ENCODE peak calls at places on chromosomes 4 and X, in seven cellular contexts. I is dermis blood vessel endothelial cell, D is ureter, W is SJSA1, K is left colon, V is A172, U is iPS-NIHi11. A is an unnamed sample.
A peak's percentile ranks its signal among the peaks of the same experiment; 100 is the strongest.

GRCh38 chrX:47515941-47516649 is 33.1 kb upstream of the ZNF41 start:
- DNase-seq in I (no peak), D (no peak), W (no peak), K (no peak), V (peak; percentile 78), U (no peak), A (no peak)

GRCh38 chr4:33882246-33882990 is 2361.9 kb downstream of the ARAP2 start:
- DNase-seq in I (no peak), D (no peak), W (no peak), K (no peak), V (peak; percentile 26), U (no peak), A (no peak)

GRCh38 chr4:962231-963208 is 10.8 kb downstream of the DGKQ start:
- DNase-seq in I (no peak), D (no peak), W (no peak), K (peak; percentile 87), V (no peak), U (no peak), A (no peak)

GRCh38 chrX:150573702-150574101 is 5.3 kb downstream of the MTM1 start:
- DNase-seq in I (no peak), D (no peak), W (no peak), K (peak; percentile 44), V (no peak), U (no peak), A (no peak)

GRCh38 chr4:144709159-144709558 is 63.2 kb downstream of the HHIP start:
- DNase-seq in I (peak; percentile 89), D (no peak), W (peak; percentile 96), K (no peak), V (peak; percentile 90), U (peak; percentile 7), A (peak; percentile 97)

GRCh38 chr4:83793481-83793880 is 257.6 kb downstream of the GPAT3 start:
- DNase-seq in I (no peak), D (no peak), W (no peak), K (no peak), V (no peak), U (no peak), A (no peak)

GRCh38 chr4:37765741-37766140 is 60.7 kb upstream of the PGM2 start:
- DNase-seq in I (no peak), D (no peak), W (no peak), K (no peak), V (peak; percentile 4), U (no peak), A (no peak)

GRCh38 chr4:11741190-11741652 is 312.5 kb upstream of the HS3ST1 start:
- DNase-seq in I (peak; percentile 56), D (no peak), W (no peak), K (no peak), V (no peak), U (no peak), A (no peak)

GRCh38 chr4:80207172-80207583 is 9.9 kb downstream of the PRDM8 start:
- DNase-seq in I (no peak), D (no peak), W (no peak), K (no peak), V (no peak), U (no peak), A (no peak)

GRCh38 chr4:163378661-163379060 is 35.0 kb downstream of the NPY5R start:
- DNase-seq in I (no peak), D (no peak), W (no peak), K (no peak), V (no peak), U (no peak), A (peak; percentile 84)

GRCh38 chrX:136941396-136942337 is 61.1 kb upstream of the RBMX start:
- DNase-seq in I (no peak), D (no peak), W (no peak), K (no peak), V (no peak), U (no peak), A (no peak)

GRCh38 chr4:79241846-79242245 is 84.0 kb downstream of the NAA11 start:
- DNase-seq in I (no peak), D (no peak), W (peak; percentile 1), K (no peak), V (peak; percentile 42), U (peak; percentile 22), A (peak; percentile 22)

GRCh38 chr4:11393551-11393950 is 35.1 kb downstream of the HS3ST1 start:
- DNase-seq in I (no peak), D (no peak), W (no peak), K (no peak), V (no peak), U (no peak), A (no peak)

GRCh38 chrX:110531873-110532272 is 173.2 kb downstream of the RTL9 start:
- DNase-seq in I (no peak), D (no peak), W (no peak), K (no peak), V (no peak), U (no peak), A (no peak)

GRCh38 chr4:3009422-3009821 is 46.1 kb downstream of the GRK4 start:
- DNase-seq in I (peak; percentile 19), D (no peak), W (no peak), K (no peak), V (no peak), U (peak; percentile 41), A (no peak)

GRCh38 chrX:101729986-101730385 is 70.3 kb upstream of the ARMCX2 start:
- DNase-seq in I (no peak), D (no peak), W (no peak), K (no peak), V (no peak), U (peak; percentile 6), A (no peak)

GRCh38 chr4:181897935-181898334 is 345.3 kb upstream of the TENM3 start:
- DNase-seq in I (no peak), D (no peak), W (peak; percentile 31), K (no peak), V (peak; percentile 36), U (no peak), A (no peak)

GRCh38 chr4:80538276-80538926 is 202.9 kb downstream of the CFAP299 start:
- DNase-seq in I (no peak), D (no peak), W (no peak), K (no peak), V (peak; percentile 28), U (no peak), A (peak; percentile 17)

GRCh38 chr4:152408514-152409327 is 127.2 kb downstream of the FBXW7 start:
- DNase-seq in I (peak; percentile 60), D (no peak), W (peak; percentile 15), K (no peak), V (peak; percentile 19), U (peak; percentile 44), A (peak; percentile 37)

GRCh38 chrX:9340619-9341304 is 124.1 kb upstream of the TBL1X start:
- DNase-seq in I (peak; percentile 3), D (peak; percentile 59), W (no peak), K (peak; percentile 44), V (no peak), U (peak; percentile 13), A (no peak)

GRCh38 chrX:22085969-22086368 is 53.8 kb downstream of the PHEX start:
- DNase-seq in I (no peak), D (no peak), W (no peak), K (no peak), V (no peak), U (no peak), A (no peak)

GRCh38 chr4:56976283-56976877 is 1.0 kb downstream of the NOA1 start:
- DNase-seq in I (peak; percentile 37), D (no peak), W (peak; percentile 28), K (no peak), V (no peak), U (no peak), A (no peak)

GRCh38 chr4:126238010-126238409 is 923.3 kb downstream of the FAT4 start:
- DNase-seq in I (no peak), D (no peak), W (no peak), K (no peak), V (no peak), U (peak; percentile 16), A (no peak)

GRCh38 chr4:176272799-176273198 is 3.8 kb upstream of the ASB5 start:
- DNase-seq in I (no peak), D (no peak), W (no peak), K (no peak), V (no peak), U (no peak), A (no peak)

GRCh38 chr4:30256105-30256828 is 463.9 kb upstream of the PCDH7 start:
- DNase-seq in I (no peak), D (no peak), W (no peak), K (no peak), V (no peak), U (no peak), A (no peak)

GRCh38 chrX:51975360-51975759 is 81.9 kb downstream of the MAGED1 start:
- DNase-seq in I (no peak), D (no peak), W (no peak), K (no peak), V (no peak), U (no peak), A (no peak)

GRCh38 chr4:186740822-186741221 is 17.2 kb upstream of the FAT1 start:
- DNase-seq in I (no peak), D (no peak), W (no peak), K (no peak), V (no peak), U (no peak), A (no peak)

GRCh38 chrX:39903937-39904336 is 193.8 kb downstream of the BCOR start:
- DNase-seq in I (no peak), D (no peak), W (no peak), K (no peak), V (peak; percentile 81), U (no peak), A (no peak)

GRCh38 chr4:73194064-73194463 is 64.5 kb downstream of the ANKRD17 start:
- DNase-seq in I (no peak), D (no peak), W (no peak), K (no peak), V (no peak), U (no peak), A (no peak)

GRCh38 chrX:155819966-155820491 is 61.1 kb upstream of the VAMP7 start:
- DNase-seq in I (peak; percentile 82), D (peak; percentile 79), W (peak; percentile 11), K (peak; percentile 65), V (peak; percentile 85), U (peak; percentile 38), A (peak; percentile 47)

A was measured in kidney glomerular epithelial cell.